ENCODE peak calls at places on chromosomes 2 and 18, in six cellular contexts. R is gastrocnemius medialis, O is sigmoid colon, L is Panc1, K is lower lobe of right lung, Y is esophagus squamous epithelium. H is an unnamed sample. For H3K36me3, the result is how much of the 10 kb centered on the place peaks cover.

GRCh38 chr2:117858336-117858735 is 43.8 kb downstream of the DDX18 start:
- DNase-seq in R (no peak), O (no peak), L (no peak), K (no peak), Y (no peak), H (no peak)

GRCh38 chr2:194333091-194333490 is 1323.9 kb upstream of the SLC39A10 start:
- DNase-seq in R (no peak), O (no peak), L (no peak), K (no peak), Y (no peak), H (no peak)

GRCh38 chr2:229282758-229283546 is 11.9 kb upstream of the PID1 start:
- DNase-seq in R (peak), O (peak), L (no peak), K (no peak), Y (no peak), H (peak)

GRCh38 chr18:13530879-13531387 is 195.4 kb downstream of the FAM210A start:
- DNase-seq in R (peak), O (peak), L (peak), K (peak), Y (no peak), H (peak)

GRCh38 chr2:15730545-15731212 is 139.0 kb downstream of the DDX1 start:
- DNase-seq in R (peak), O (peak), L (peak), K (peak), Y (peak), H (peak)

GRCh38 chr18:56043691-56044090 is 455.7 kb upstream of the TCF4 start:
- DNase-seq in R (no peak), O (peak), L (no peak), K (no peak), Y (no peak), H (no peak)

GRCh38 chr2:72917138-72917874 is at the start of gene EMX1:
- DNase-seq in R (peak), O (no peak), L (no peak), K (peak), Y (no peak), H (no peak)

GRCh38 chr2:61951876-61952275 is 46.4 kb downstream of the COMMD1 start:
- DNase-seq in R (no peak), O (no peak), L (no peak), K (no peak), Y (no peak), H (no peak)

GRCh38 chr2:47907097-47907781 is 941 bp upstream of the FBXO11 start:
- DNase-seq in R (peak), O (no peak), L (no peak), K (peak), Y (no peak), H (no peak)

GRCh38 chr2:237859082-237859433 is 365 bp upstream of the RAMP1 start:
- DNase-seq in R (no peak), O (peak), L (no peak), K (no peak), Y (no peak), H (no peak)

GRCh38 chr2:5479265-5479928 is 212.8 kb upstream of the SOX11 start:
- DNase-seq in R (no peak), O (no peak), L (no peak), K (no peak), Y (no peak), H (no peak)

GRCh38 chr18:37962316-37962966 is 396.8 kb upstream of the CELF4 start:
- DNase-seq in R (no peak), O (no peak), L (no peak), K (no peak), Y (no peak), H (no peak)

GRCh38 chr18:13257361-13257980 is 38.9 kb downstream of the LDLRAD4 start:
- DNase-seq in R (no peak), O (no peak), L (no peak), K (no peak), Y (no peak), H (no peak)

GRCh38 chr18:32956591-32957310 is 183.9 kb upstream of the KLHL14 start:
- DNase-seq in R (no peak), O (no peak), L (peak), K (no peak), Y (no peak), H (no peak)

GRCh38 chr18:3434685-3435084 is 15.3 kb upstream of the TGIF1 start:
- DNase-seq in R (no peak), O (no peak), L (no peak), K (no peak), Y (no peak), H (no peak)

GRCh38 chr2:17584689-17585088 is 44.2 kb downstream of the VSNL1 start:
- DNase-seq in R (no peak), O (no peak), L (no peak), K (no peak), Y (no peak), H (no peak)

GRCh38 chr18:48675330-48675761 is 136.5 kb downstream of the CTIF start:
- DNase-seq in R (peak), O (peak), L (peak), K (peak), Y (peak), H (no peak)

GRCh38 chr2:50347355-50348044 is 684.4 kb downstream of the NRXN1 start:
- DNase-seq in R (no peak), O (peak), L (no peak), K (no peak), Y (no peak), H (no peak)

GRCh38 chr2:146873646-146874259 is 971.1 kb upstream of the ACVR2A start:
- DNase-seq in R (no peak), O (no peak), L (no peak), K (no peak), Y (no peak), H (no peak)

GRCh38 chr2:159614534-159615186 is 1.7 kb downstream of the BAZ2B start:
- DNase-seq in R (no peak), O (no peak), L (no peak), K (no peak), Y (no peak), H (no peak)

GRCh38 chr2:149221898-149222297 is 108.5 kb upstream of the LYPD6 start:
- DNase-seq in R (no peak), O (no peak), L (no peak), K (no peak), Y (no peak), H (no peak)

GRCh38 chr18:46369323-46369722 is 265.1 kb downstream of the HAUS1 start:
- DNase-seq in R (no peak), O (no peak), L (no peak), K (no peak), Y (no peak), H (no peak)

GRCh38 chr2:215105607-215106354 is 32.6 kb downstream of the ABCA12 start:
- DNase-seq in R (no peak), O (no peak), L (no peak), K (no peak), Y (no peak), H (no peak)

GRCh38 chr2:96423866-96424265 is 81.3 kb downstream of the NEURL3 start:
- DNase-seq in R (no peak), O (no peak), L (no peak), K (no peak), Y (no peak), H (peak)

GRCh38 chr18:40904295-40904694 is 1050.7 kb upstream of the PIK3C3 start:
- DNase-seq in R (no peak), O (no peak), L (no peak), K (no peak), Y (no peak), H (no peak)

GRCh38 chr2:154291511-154291910 is 407.0 kb upstream of the KCNJ3 start:
- DNase-seq in R (no peak), O (no peak), L (no peak), K (no peak), Y (no peak), H (no peak)

DNA sequence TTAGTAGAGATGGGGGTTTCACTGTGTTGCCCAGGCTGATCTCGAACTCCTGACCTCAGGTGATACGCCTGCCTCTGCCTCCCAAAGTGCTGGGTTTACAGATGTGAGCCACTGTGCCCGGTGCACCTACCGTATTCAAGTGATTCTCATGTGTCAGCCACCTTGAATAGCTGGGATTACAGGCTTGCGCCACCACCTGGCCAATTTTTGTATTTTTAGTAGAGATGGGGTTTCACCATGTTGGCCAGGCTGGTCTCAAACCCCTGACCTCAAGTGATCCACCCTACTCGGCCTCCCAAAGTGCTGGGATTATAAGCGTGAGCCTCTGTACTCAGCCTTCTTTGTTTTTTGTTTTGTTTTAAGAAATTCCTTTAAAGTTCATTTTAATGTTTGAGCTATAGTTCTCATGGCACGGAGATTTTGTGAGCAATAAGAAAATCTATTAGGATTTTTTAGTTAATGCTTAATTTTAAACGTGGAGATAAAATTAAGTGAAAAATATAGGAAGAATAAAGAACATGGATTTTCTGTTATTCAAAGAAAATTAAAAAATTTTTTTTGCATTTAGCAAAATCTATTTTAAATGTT is 242.6 kb downstream of the PHLPP1 start:
- DNase-seq in R (no peak), O (no peak), L (no peak), K (peak), Y (no peak), H (no peak)
- TF ChIP-seq CTCF in R (no peak), O (peak), L (peak), K (peak), Y (peak), H (peak)

GRCh38 chr2:23753291-23754006 is 173.5 kb downstream of the ATAD2B start:
- DNase-seq in R (no peak), O (no peak), L (no peak), K (no peak), Y (no peak), H (no peak)

GRCh38 chr2:23754970-23755369 is 172.0 kb downstream of the ATAD2B start:
- DNase-seq in R (no peak), O (no peak), L (no peak), K (no peak), Y (no peak), H (no peak)

GRCh38 chr2:23760746-23761145 is 166.2 kb downstream of the ATAD2B start:
- DNase-seq in R (no peak), O (no peak), L (no peak), K (no peak), Y (no peak), H (no peak)

GRCh38 chr2:23757686-23758433 is 169.1 kb downstream of the ATAD2B start:
- DNase-seq in R (no peak), O (no peak), L (peak), K (no peak), Y (no peak), H (no peak)

GRCh38 chr2:23756593-23757292 is 170.2 kb downstream of the ATAD2B start:
- DNase-seq in R (no peak), O (no peak), L (no peak), K (no peak), Y (no peak), H (no peak)
- H3K36me3 ChIP-seq in R (under half), O (under half), L (under half), K (under half), Y (half or more), H (under half)

DNA sequence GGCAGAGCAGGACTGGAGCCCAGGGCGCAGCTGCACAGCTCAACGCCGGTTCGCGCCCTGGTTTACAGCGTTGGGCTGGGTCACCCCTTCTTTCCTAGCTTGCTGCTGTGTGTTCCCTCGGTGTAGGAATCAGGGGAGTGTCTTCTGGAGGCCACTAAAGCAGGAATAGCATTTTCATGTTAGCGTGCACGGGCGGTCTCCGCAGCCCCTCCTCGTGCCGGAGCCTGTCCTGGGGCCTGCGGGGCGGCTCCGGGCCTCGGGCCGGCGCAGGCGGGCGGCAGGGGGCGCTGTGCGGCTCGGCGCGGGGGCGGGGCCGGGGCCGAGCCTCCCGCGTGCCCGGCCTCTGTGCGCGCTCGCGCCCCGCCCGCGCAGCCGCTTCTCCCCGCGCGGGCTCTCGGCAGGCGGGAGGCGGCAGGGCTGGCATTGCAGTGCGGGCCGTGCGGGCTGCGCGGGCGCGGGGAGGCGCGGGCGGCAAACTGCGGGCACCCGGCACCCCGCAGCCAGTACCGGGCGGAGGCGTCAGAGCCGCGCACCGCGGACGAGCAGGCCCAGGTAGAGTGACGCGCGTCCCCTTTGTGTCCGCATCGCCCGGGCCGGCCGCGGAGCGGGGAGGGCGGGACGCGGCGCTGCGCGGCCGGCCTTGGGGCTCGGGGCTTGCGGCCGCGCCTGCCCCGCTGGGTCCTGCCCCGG is at the start of gene RNF144A:
- DNase-seq in R (no peak), O (peak), L (no peak), K (peak), Y (no peak), H (no peak)
- TF ChIP-seq CTCF in R (peak), O (peak), L (peak), K (peak), Y (peak), H (peak)

GRCh38 chr2:37117566-37117965 is 33.2 kb downstream of the GPATCH11 start:
- DNase-seq in R (no peak), O (no peak), L (no peak), K (no peak), Y (no peak), H (no peak)

GRCh38 chr2:37110306-37111212 is 26.2 kb downstream of the GPATCH11 start:
- DNase-seq in R (no peak), O (no peak), L (no peak), K (no peak), Y (no peak), H (no peak)

GRCh38 chr2:37109523-37109922 is 25.2 kb downstream of the GPATCH11 start:
- DNase-seq in R (no peak), O (no peak), L (no peak), K (no peak), Y (no peak), H (no peak)

DNA sequence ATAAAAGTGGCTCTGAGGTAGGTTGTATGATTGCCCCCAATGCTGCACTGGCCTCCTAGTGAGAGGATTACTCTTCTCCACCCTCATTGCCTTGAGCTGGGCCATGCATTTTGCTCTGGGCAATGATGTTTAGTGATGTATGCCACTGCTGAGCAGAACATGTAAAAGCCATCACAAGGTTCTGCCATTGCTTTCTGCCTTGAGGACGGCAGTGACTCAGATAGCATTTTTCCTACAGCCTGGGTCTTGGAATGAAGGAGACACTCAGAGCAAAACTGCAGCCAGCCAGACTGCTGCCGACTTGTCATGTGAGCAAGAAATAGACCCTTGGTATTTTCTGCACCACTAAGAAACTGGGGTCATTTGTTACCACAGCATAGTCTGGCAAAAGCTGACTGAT is 27.7 kb downstream of the GPATCH11 start:
- DNase-seq in R (no peak), O (no peak), L (no peak), K (no peak), Y (no peak), H (no peak)
- H3K36me3 ChIP-seq in R (under half), O (under half), L (under half), K (half or more), Y (half or more), H (under half)

GRCh38 chr2:210000464-210001324 is 1.7 kb upstream of the RPE start:
- DNase-seq in R (no peak), O (no peak), L (no peak), K (peak), Y (no peak), H (no peak)
- TF ChIP-seq CTCF in R (no peak), O (no peak), L (no peak), K (no peak), Y (no peak), H (no peak)

GRCh38 chr2:86172610-86173009 is 22.7 kb downstream of the IMMT start:
- DNase-seq in R (no peak), O (no peak), L (no peak), K (no peak), Y (no peak), H (no peak)
- H3K36me3 ChIP-seq in R (under half), O (under half), L (under half), K (half or more), Y (half or more), H (under half)

H was measured in BJ.